ENCODE peak calls at places on chromosomes 13 and 19, in five cellular contexts. Z, G, L, P and H are unnamed samples.

GRCh38 chr13:21011378-21011777 is 50.0 kb downstream of the LATS2 start:
- DNase-seq in P (no peak), G (no peak), Z (no peak), L (no peak), H (no peak)

GRCh38 chr13:114019367-114019766 is 45.5 kb upstream of the C13orf46 start:
- DNase-seq in P (no peak), G (no peak), Z (no peak), L (no peak), H (peak; percentile 63)

GRCh38 chr19:47901370-47901769 is 15.3 kb upstream of the SULT2A1 start:
- DNase-seq in P (no peak), G (no peak), Z (no peak), L (no peak), H (no peak)

GRCh38 chr13:110301606-110302131 is 5.3 kb downstream of the COL4A1 start:
- DNase-seq in P (no peak), G (no peak), L (no peak), Z (no peak), H (no peak)

GRCh38 chr13:95553271-95553588 is 710 bp downstream of the CLDN10 start:
- DNase-seq in P (no peak), L (no peak), Z (no peak), G (no peak), H (no peak)

GRCh38 chr19:6099633-6100032 is 10.7 kb downstream of the RFX2 start:
- DNase-seq in G (no peak), P (no peak), L (no peak), Z (no peak), H (no peak)

GRCh38 chr19:45878043-45878794 is 7.7 kb downstream of the IRF2BP1 start:
- DNase-seq in Z (no peak), P (no peak), L (no peak), G (peak; percentile 76), H (no peak)

GRCh38 chr19:45070861-45071544 is 5.3 kb downstream of the ZNF296 start:
- DNase-seq in P (peak; percentile 52), G (no peak), Z (no peak), L (no peak), H (no peak)

GRCh38 chr19:28170066-28170465 is 1042.9 kb downstream of the UQCRFS1 start:
- DNase-seq in G (no peak), P (no peak), L (no peak), Z (no peak), H (no peak)

GRCh38 chr19:10230155-10230903 is 802 bp downstream of the S1PR2 start:
- DNase-seq in G (peak; percentile 58), P (peak; percentile 76), Z (no peak), L (no peak), H (peak; percentile 30)

GRCh38 chr19:54432144-54432738 is 16.8 kb upstream of the LENG8 start:
- DNase-seq in Z (peak; percentile 84), L (no peak), P (no peak), G (no peak), H (no peak)

GRCh38 chr13:94674609-94675348 is 37.6 kb downstream of the SOX21 start:
- DNase-seq in P (no peak), G (peak; percentile 84), L (no peak), Z (peak; percentile 57), H (peak; percentile 73)

GRCh38 chr13:101565327-101565726 is 112.9 kb downstream of the ITGBL1 start:
- DNase-seq in P (no peak), L (no peak), Z (no peak), G (no peak), H (no peak)

GRCh38 chr13:69280399-69280798 is 827.2 kb upstream of the ATXN8OS start:
- DNase-seq in Z (no peak), G (no peak), P (no peak), L (no peak), H (no peak)

GRCh38 chr19:6800991-6801396 is 28.5 kb downstream of the VAV1 start:
- DNase-seq in P (no peak), Z (peak; percentile 100), L (no peak), G (no peak), H (no peak)

GRCh38 chr19:51807111-51807701 is 12.2 kb downstream of the FPR3 start:
- DNase-seq in P (no peak), L (no peak), Z (peak; percentile 13), G (peak; percentile 25), H (no peak)

GRCh38 chr19:2477141-2477710 is 1.3 kb downstream of the GADD45B start:
- DNase-seq in Z (peak; percentile 64), G (peak; percentile 66), L (no peak), P (peak; percentile 78), H (no peak)

GRCh38 chr13:63731896-63732295 is 2316.2 kb upstream of the PCDH20 start:
- DNase-seq in P (no peak), Z (no peak), G (no peak), L (no peak), H (no peak)

GRCh38 chr19:11243798-11244169 is 4.4 kb downstream of the ANGPTL8 start:
- DNase-seq in L (no peak), Z (no peak), P (no peak), G (no peak), H (no peak)

GRCh38 chr13:98065468-98065867 is 77.4 kb upstream of the FARP1 start:
- DNase-seq in L (no peak), G (no peak), P (no peak), Z (no peak), H (no peak)

GRCh38 chr13:102555914-102556553 is 40.8 kb upstream of the TPP2 start:
- DNase-seq in P (no peak), L (no peak), G (peak; percentile 6), Z (peak; percentile 68), H (peak; percentile 37)

GRCh38 chr13:105972811-105973590 is 562.5 kb downstream of the EFNB2 start:
- DNase-seq in L (no peak), P (no peak), Z (peak; percentile 60), G (no peak), H (no peak)

GRCh38 chr13:44188257-44188656 is 185.4 kb upstream of the SERP2 start:
- DNase-seq in G (no peak), P (no peak), Z (peak; percentile 99), L (no peak), H (no peak)

GRCh38 chr13:99426426-99426825 is 74.8 kb upstream of the TM9SF2 start:
- DNase-seq in L (no peak), Z (no peak), G (no peak), P (no peak), H (no peak)

GRCh38 chr19:48989701-48990291 is 3.3 kb downstream of the GYS1 start:
- DNase-seq in Z (no peak), P (peak; percentile 78), L (no peak), G (no peak), H (no peak)

GRCh38 chr13:86282450-86282849 is 483.2 kb upstream of the SLITRK6 start:
- DNase-seq in P (no peak), L (no peak), G (no peak), Z (no peak), H (no peak)

GRCh38 chr13:47287291-47287751 is 390.5 kb upstream of the HTR2A start:
- DNase-seq in Z (no peak), L (no peak), P (no peak), G (no peak), H (no peak)

GRCh38 chr13:110409581-110409992 is 102.5 kb downstream of the COL4A2 start:
- DNase-seq in G (no peak), P (no peak), Z (peak; percentile 44), L (no peak), H (no peak)

GRCh38 chr19:54030895-54031586 is 32.7 kb downstream of the VSTM1 start:
- DNase-seq in L (no peak), G (no peak), Z (no peak), P (no peak), H (no peak)

GRCh38 chr19:37813340-37813739 is 34.0 kb upstream of the ZNF573 start:
- DNase-seq in L (no peak), P (no peak), G (no peak), Z (no peak), H (no peak)
- TF ChIP-seq CTCF in L (no peak), P (no peak), G (no peak), Z (no peak), H (no peak)

GRCh38 chr19:19871932-19872331 is 6.2 kb downstream of the ZNF253 start:
- DNase-seq in L (no peak), P (no peak), Z (no peak), G (no peak), H (no peak)

GRCh38 chr19:19860756-19861390 is 4.8 kb upstream of the ZNF253 start:
- DNase-seq in Z (no peak), P (no peak), L (no peak), G (peak; percentile 13), H (no peak)

GRCh38 chr19:19866599-19867248 is 1.0 kb downstream of the ZNF253 start:
- DNase-seq in Z (no peak), P (no peak), G (peak; percentile 34), L (no peak), H (peak; percentile 17)

GRCh38 chr19:19865750-19866598 is at the start of gene ZNF253:
- DNase-seq in Z (peak; percentile 84), G (peak; percentile 98), P (peak; percentile 97), L (peak; percentile 93), H (peak; percentile 97)
- H3K4me3 ChIP-seq in Z (peak within 1 kb of the TSS; percentile 63), G (peak within 1 kb of the TSS; percentile 56), P (peak within 1 kb of the TSS; percentile 83), L (peak within 1 kb of the TSS; percentile 71), H (peak within 1 kb of the TSS; percentile 99)

DNA sequence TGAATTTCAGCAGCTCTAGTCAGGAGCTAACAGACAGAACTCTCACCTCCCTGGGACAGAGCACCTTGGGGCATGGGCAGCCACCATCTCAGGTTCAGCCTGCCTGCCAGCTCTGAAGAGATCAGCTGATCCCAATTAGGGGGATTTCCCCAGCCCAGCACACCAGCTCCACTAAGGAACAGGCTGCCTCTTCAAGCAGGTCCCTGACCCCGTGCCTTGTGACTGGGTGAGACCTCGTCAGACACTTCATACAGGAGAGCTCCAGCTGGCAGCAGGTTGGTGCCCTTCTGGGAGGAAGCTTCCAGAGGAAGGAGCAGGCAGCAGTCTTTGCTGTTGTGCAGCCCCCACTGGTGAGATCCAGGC is 84.5 kb upstream of the UFM1 start:
- DNase-seq in Z (no peak), P (no peak), G (no peak), L (no peak), H (peak; percentile 2)
- TF ChIP-seq CTCF in Z (no peak), P (no peak), G (no peak), L (no peak), H (no peak)

GRCh38 chr19:33798701-33799111 is 2.0 kb downstream of the KCTD15 start:
- DNase-seq in Z (no peak), G (no peak), P (no peak), L (no peak), H (no peak)
- H3K4me3 ChIP-seq in Z (peak overlapping the region; percentile 76), G (no peak overlapping the region), P (peak overlapping the region; percentile 87), L (peak overlapping the region; percentile 91), H (peak overlapping the region; percentile 85)

DNA sequence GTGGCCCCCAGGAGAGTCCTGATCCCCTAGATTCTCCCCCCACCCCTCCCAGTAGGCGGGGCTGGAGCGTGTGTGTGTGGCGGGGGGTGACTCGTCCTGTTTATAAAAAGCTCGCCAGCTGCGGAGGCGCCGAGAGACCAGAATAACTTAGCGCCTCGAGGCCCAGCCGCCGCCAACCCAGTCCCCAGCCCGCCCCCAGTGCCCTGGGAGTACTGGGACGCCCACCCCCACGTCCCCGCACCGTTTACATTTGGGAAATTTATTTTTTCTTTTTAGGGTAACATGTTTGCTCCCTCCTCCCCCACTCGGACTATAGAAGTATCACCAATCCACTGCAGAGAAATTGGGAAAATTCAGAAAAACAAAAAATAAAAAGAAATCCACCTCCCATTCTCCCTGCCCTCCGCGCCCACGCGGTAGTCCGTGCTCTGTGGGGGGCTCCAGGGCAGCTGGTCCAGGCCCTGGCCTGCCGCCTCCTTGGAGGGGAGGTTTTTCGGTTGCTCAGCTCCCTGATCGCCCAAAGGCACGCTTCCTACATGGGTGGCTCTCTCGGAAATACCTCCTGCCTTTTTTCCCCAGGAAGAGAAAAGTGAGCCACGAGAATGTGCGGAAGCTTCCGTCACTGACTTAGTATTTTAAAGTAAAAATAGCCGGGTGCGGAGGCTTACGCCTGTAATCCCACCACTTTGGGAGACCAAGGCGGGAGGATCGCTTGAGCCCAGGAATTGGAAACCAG is 1.5 kb upstream of the RAB3A start:
- DNase-seq in Z (peak; percentile 25), G (peak; percentile 85), P (peak; percentile 91), L (peak; percentile 72), H (peak; percentile 58)
- TF ChIP-seq CTCF in Z (no peak), G (no peak), P (no peak), L (no peak), H (no peak)

GRCh38 chr19:29617336-29618266 is 11.5 kb downstream of the POP4 start:
- DNase-seq in P (no peak), G (no peak), Z (no peak), L (no peak), H (no peak)
- H3K4me3 ChIP-seq in P (no peak overlapping the region), G (no peak overlapping the region), Z (no peak overlapping the region), L (no peak overlapping the region), H (no peak overlapping the region)